ENCODE peak calls at places on chromosomes 3 and 15, in four cellular contexts. R is activated naive CD8-positive, alpha-beta T cell treated with anti-CD3 and anti-CD28 coated beads, Interleukin-2, amount 10 ng/mL, durations not matched to agents 7 days and 5 days; V is Peyer's patch; W is GM04503. S is an unnamed sample.

GRCh38 chr15:78322724-78323395 is 17.3 kb upstream of the CRABP1 start:
- DNase-seq in R (no peak), W (no peak), V (no peak), S (no peak)

GRCh38 chr3:170438836-170439235 is 20.2 kb downstream of the CLDN11 start:
- DNase-seq in R (no peak), W (no peak), V (no peak), S (no peak)

GRCh38 chr3:39166134-39166710 is 12.8 kb upstream of the CSRNP1 start:
- DNase-seq in R (no peak), W (peak; percentile 93), V (peak; percentile 53), S (no peak)

GRCh38 chr15:36579792-36580431 is 486 bp downstream of the CDIN1 start:
- DNase-seq in V (peak; percentile 55), W (no peak), R (no peak), S (no peak)

GRCh38 chr3:177921153-177921552 is 615.1 kb upstream of the KCNMB2 start:
- DNase-seq in R (no peak), V (no peak), W (no peak), S (no peak)

GRCh38 chr3:30944124-30944523 is 49.7 kb upstream of the GADL1 start:
- DNase-seq in V (no peak), W (no peak), R (no peak), S (no peak)

GRCh38 chr15:73680545-73680944 is 3.6 kb upstream of the CD276 start:
- DNase-seq in V (no peak), W (no peak), R (no peak), S (no peak)

GRCh38 chr3:141659821-141660597 is 78.1 kb upstream of the RNF7 start:
- DNase-seq in W (no peak), R (no peak), V (peak; percentile 57), S (peak; percentile 36)

GRCh38 chr3:56837196-56837955 is 35.6 kb upstream of the ARHGEF3 start:
- DNase-seq in R (no peak), W (no peak), V (no peak), S (no peak)

GRCh38 chr3:133944181-133944580 is 48.5 kb upstream of the RAB6B start:
- DNase-seq in W (no peak), R (no peak), V (peak; percentile 47), S (no peak)

GRCh38 chr15:60720493-60721231 is 241.7 kb upstream of the ICE2 start:
- DNase-seq in W (no peak), R (peak; percentile 31), V (peak; percentile 51), S (no peak)

GRCh38 chr3:119731545-119732343 is 28.9 kb downstream of the CFAP91 start:
- DNase-seq in R (no peak), W (peak; percentile 26), V (no peak), S (no peak)

S was measured in colonic mucosa.